ENCODE peak calls at places on chromosome 11, in six cellular contexts. One of them, this sample, is unnamed.

GRCh38 chr11:69296890-69297224 is 2.9 kb downstream of the MYEOV start:
- DNase-seq in activated T-helper 9 cell treated with anti-CD3 and anti-CD28 coated beads, Interleukin-2, amount 50 U/mL, for 16 hours: no peak
- DNase-seq in neural progenitor cell: no peak
- DNase-seq in COR-L47: no peak
- DNase-seq in stimulated activated CD8-positive, alpha-beta memory T cell treated with anti-CD3 and anti-CD28 coated beads, Interleukin-7, amount 100 ng/mL, for 48 hours: no peak
- DNase-seq in iPS DF 19.7: no peak
- DNase-seq in this sample: no peak

GRCh38 chr11:403021-403760 is 9.2 kb downstream of the PKP3 start:
- DNase-seq in activated T-helper 9 cell treated with anti-CD3 and anti-CD28 coated beads, Interleukin-2, amount 50 U/mL, for 16 hours: no peak
- DNase-seq in neural progenitor cell: no peak
- DNase-seq in iPS DF 19.7: no peak
- DNase-seq in COR-L47: no peak
- DNase-seq in stimulated activated CD8-positive, alpha-beta memory T cell treated with anti-CD3 and anti-CD28 coated beads, Interleukin-7, amount 100 ng/mL, for 48 hours: no peak
- DNase-seq in this sample: no peak

GRCh38 chr11:130159657-130160459 is at the start of gene ST14:
- DNase-seq in activated T-helper 9 cell treated with anti-CD3 and anti-CD28 coated beads, Interleukin-2, amount 50 U/mL, for 16 hours: no peak
- DNase-seq in COR-L47: peak; percentile 52
- DNase-seq in iPS DF 19.7: no peak
- DNase-seq in stimulated activated CD8-positive, alpha-beta memory T cell treated with anti-CD3 and anti-CD28 coated beads, Interleukin-7, amount 100 ng/mL, for 48 hours: no peak
- DNase-seq in neural progenitor cell: peak; percentile 58
- DNase-seq in this sample: peak; percentile 72

GRCh38 chr11:45964911-45965389 is 42.5 kb downstream of the LARGE2 start:
- DNase-seq in COR-L47: peak; percentile 65
- DNase-seq in activated T-helper 9 cell treated with anti-CD3 and anti-CD28 coated beads, Interleukin-2, amount 50 U/mL, for 16 hours: peak; percentile 30
- DNase-seq in iPS DF 19.7: peak; percentile 60
- DNase-seq in stimulated activated CD8-positive, alpha-beta memory T cell treated with anti-CD3 and anti-CD28 coated beads, Interleukin-7, amount 100 ng/mL, for 48 hours: no peak
- DNase-seq in neural progenitor cell: peak; percentile 76
- DNase-seq in this sample: peak; percentile 44

GRCh38 chr11:128879817-128880216 is 11.3 kb upstream of the KCNJ5 start:
- DNase-seq in activated T-helper 9 cell treated with anti-CD3 and anti-CD28 coated beads, Interleukin-2, amount 50 U/mL, for 16 hours: no peak
- DNase-seq in COR-L47: no peak
- DNase-seq in iPS DF 19.7: no peak
- DNase-seq in neural progenitor cell: no peak
- DNase-seq in stimulated activated CD8-positive, alpha-beta memory T cell treated with anti-CD3 and anti-CD28 coated beads, Interleukin-7, amount 100 ng/mL, for 48 hours: no peak
- DNase-seq in this sample: no peak

GRCh38 chr11:28243057-28243456 is 134.9 kb downstream of the METTL15 start:
- DNase-seq in COR-L47: no peak
- DNase-seq in activated T-helper 9 cell treated with anti-CD3 and anti-CD28 coated beads, Interleukin-2, amount 50 U/mL, for 16 hours: no peak
- DNase-seq in stimulated activated CD8-positive, alpha-beta memory T cell treated with anti-CD3 and anti-CD28 coated beads, Interleukin-7, amount 100 ng/mL, for 48 hours: no peak
- DNase-seq in iPS DF 19.7: no peak
- DNase-seq in neural progenitor cell: no peak
- DNase-seq in this sample: no peak

GRCh38 chr11:75308986-75309385 is 42.5 kb downstream of the ARRB1 start:
- DNase-seq in activated T-helper 9 cell treated with anti-CD3 and anti-CD28 coated beads, Interleukin-2, amount 50 U/mL, for 16 hours: no peak
- DNase-seq in neural progenitor cell: no peak
- DNase-seq in COR-L47: no peak
- DNase-seq in stimulated activated CD8-positive, alpha-beta memory T cell treated with anti-CD3 and anti-CD28 coated beads, Interleukin-7, amount 100 ng/mL, for 48 hours: no peak
- DNase-seq in iPS DF 19.7: no peak
- DNase-seq in this sample: no peak

GRCh38 chr11:107387666-107388065 is 70.0 kb downstream of the CWF19L2 start:
- DNase-seq in neural progenitor cell: no peak
- DNase-seq in iPS DF 19.7: no peak
- DNase-seq in stimulated activated CD8-positive, alpha-beta memory T cell treated with anti-CD3 and anti-CD28 coated beads, Interleukin-7, amount 100 ng/mL, for 48 hours: no peak
- DNase-seq in activated T-helper 9 cell treated with anti-CD3 and anti-CD28 coated beads, Interleukin-2, amount 50 U/mL, for 16 hours: no peak
- DNase-seq in COR-L47: no peak
- DNase-seq in this sample: no peak

GRCh38 chr11:43712676-43713075 is 32.1 kb downstream of the HSD17B12 start:
- DNase-seq in COR-L47: no peak
- DNase-seq in neural progenitor cell: no peak
- DNase-seq in activated T-helper 9 cell treated with anti-CD3 and anti-CD28 coated beads, Interleukin-2, amount 50 U/mL, for 16 hours: no peak
- DNase-seq in iPS DF 19.7: no peak
- DNase-seq in stimulated activated CD8-positive, alpha-beta memory T cell treated with anti-CD3 and anti-CD28 coated beads, Interleukin-7, amount 100 ng/mL, for 48 hours: no peak
- DNase-seq in this sample: no peak